ENCODE peak calls at places on chromosomes 16 and 17, in ten cellular contexts. S, X, D, M, T, Y, V, L, Z and G are unnamed samples.

GRCh38 chr17:40091691-40092397 is 8.5 kb downstream of the NR1D1 start:
- DNase-seq in M (no peak), X (no peak), Y (no peak), V (no peak), S (no peak), L (no peak), Z (no peak), D (peak; percentile 75), T (peak; percentile 56), G (peak; percentile 56)

GRCh38 chr17:80468222-80468621 is 8.2 kb downstream of the NPTX1 start:
- DNase-seq in D (no peak), M (no peak), V (no peak), Z (no peak), Y (no peak), T (no peak), L (no peak), X (no peak), S (no peak), G (no peak)

GRCh38 chr16:76370344-76370743 is 93.1 kb downstream of the CNTNAP4 start:
- DNase-seq in S (no peak), Y (no peak), D (no peak), T (no peak), M (no peak), Z (no peak), L (no peak), X (no peak), V (no peak), G (no peak)

GRCh38 chr16:59201821-59202220 is 467.7 kb upstream of the GOT2 start:
- DNase-seq in S (no peak), L (no peak), T (no peak), V (no peak), Z (no peak), X (no peak), D (no peak), Y (no peak), M (no peak), G (no peak)

GRCh38 chr16:85615014-85615851 is 2.1 kb downstream of the GSE1 start:
- DNase-seq in Y (no peak), S (no peak), V (no peak), M (peak; percentile 73), X (no peak), D (peak; percentile 87), Z (no peak), T (peak; percentile 90), L (no peak), G (peak; percentile 55)

GRCh38 chr17:36529121-36529520 is 5.5 kb downstream of the MYO19 start:
- DNase-seq in T (no peak), V (no peak), L (no peak), S (peak; percentile 91), Z (peak; percentile 58), D (no peak), X (no peak), Y (peak; percentile 63), M (no peak), G (no peak)

GRCh38 chr17:40432864-40433528 is 10.3 kb upstream of the IGFBP4 start:
- DNase-seq in V (no peak), L (no peak), D (no peak), M (no peak), T (no peak), S (no peak), Z (peak; percentile 81), X (no peak), Y (peak; percentile 73), G (peak; percentile 40)

GRCh38 chr17:52156576-52156975 is 1.9 kb downstream of the CA10 start:
- DNase-seq in Y (no peak), T (no peak), V (no peak), S (no peak), L (no peak), M (no peak), D (no peak), X (no peak), Z (no peak), G (peak; percentile 82)

GRCh38 chr17:75277664-75278071 is 6.6 kb upstream of the MIF4GD start:
- DNase-seq in Z (peak; percentile 79), Y (peak; percentile 30), S (peak; percentile 21), L (no peak), T (no peak), M (no peak), D (no peak), X (no peak), V (no peak), G (no peak)

GRCh38 chr17:41907633-41908539 is 10.9 kb downstream of the ACLY start:
- DNase-seq in T (peak; percentile 79), L (no peak), Z (peak; percentile 44), S (no peak), X (no peak), V (no peak), Y (peak; percentile 54), D (no peak), M (no peak), G (no peak)

GRCh38 chr17:31564883-31565297 is 173.4 kb downstream of the RAB11FIP4 start:
- DNase-seq in D (no peak), T (peak; percentile 33), V (no peak), Y (peak; percentile 61), Z (peak; percentile 85), L (no peak), X (no peak), S (peak; percentile 54), M (no peak), G (no peak)

GRCh38 chr17:19748807-19749193 is 702 bp upstream of the ALDH3A1 start:
- DNase-seq in T (no peak), M (no peak), Z (no peak), Y (no peak), X (no peak), S (no peak), V (no peak), D (no peak), L (no peak), G (no peak)

GRCh38 chr16:56729351-56729735 is 586 bp upstream of the NUP93 start:
- DNase-seq in V (no peak), S (no peak), Z (no peak), L (no peak), T (no peak), M (no peak), D (no peak), X (peak; percentile 10), Y (no peak), G (no peak)

GRCh38 chr16:81384006-81384405 is 60.6 kb upstream of the CMIP start:
- DNase-seq in X (no peak), D (no peak), Z (peak; percentile 53), Y (peak; percentile 71), V (no peak), M (no peak), L (no peak), S (no peak), T (no peak), G (no peak)

GRCh38 chr16:28572659-28573510 is 19.2 kb downstream of the SGF29 start:
- DNase-seq in T (no peak), Z (peak; percentile 11), S (no peak), L (no peak), Y (peak; percentile 30), V (no peak), D (peak; percentile 82), M (no peak), X (no peak), G (peak; percentile 67)

GRCh38 chr17:4480929-4481898 is 17.5 kb upstream of the SPNS2 start:
- DNase-seq in Z (no peak), V (no peak), T (no peak), X (peak; percentile 73), M (no peak), L (no peak), D (no peak), Y (no peak), S (no peak), G (no peak)

GRCh38 chr17:19369846-19370492 is 7.4 kb upstream of the B9D1 start:
- DNase-seq in M (no peak), L (no peak), V (no peak), X (no peak), D (no peak), Z (no peak), S (no peak), Y (no peak), T (no peak), G (no peak)

GRCh38 chr16:10569629-10570028 is 10.8 kb downstream of the EMP2 start:
- DNase-seq in X (no peak), V (no peak), Z (peak; percentile 72), T (no peak), S (no peak), D (no peak), M (no peak), Y (no peak), L (no peak), G (no peak)

GRCh38 chr16:89720520-89720858 is 209 bp downstream of the VPS9D1 start:
- DNase-seq in M (peak; percentile 42), D (no peak), Y (peak; percentile 28), T (peak; percentile 67), V (no peak), X (no peak), S (peak; percentile 44), Z (peak; percentile 23), L (no peak), G (no peak)

GRCh38 chr16:2194166-2194834 is 2.1 kb downstream of the CASKIN1 start:
- DNase-seq in D (no peak), M (peak; percentile 47), S (peak; percentile 76), V (no peak), T (no peak), L (no peak), X (no peak), Y (peak; percentile 23), Z (peak; percentile 39), G (no peak)

GRCh38 chr17:54900457-54901229 is at the start of gene TOM1L1:
- DNase-seq in Y (peak; percentile 55), T (peak; percentile 93), S (peak; percentile 87), V (no peak), Z (peak; percentile 67), X (no peak), L (no peak), M (peak; percentile 91), D (peak; percentile 84), G (peak; percentile 78)

GRCh38 chr16:49918257-49918656 is 62.3 kb upstream of the ZNF423 start:
- DNase-seq in L (no peak), D (no peak), Y (no peak), M (no peak), V (no peak), X (no peak), S (no peak), Z (no peak), T (no peak), G (no peak)

GRCh38 chr16:89048087-89048729 is 45.4 kb upstream of the ACSF3 start:
- DNase-seq in M (peak; percentile 21), X (no peak), L (no peak), D (peak; percentile 19), V (no peak), S (no peak), Y (no peak), Z (no peak), T (no peak), G (no peak)

GRCh38 chr16:71230122-71230845 is at the start of gene HYDIN:
- DNase-seq in S (peak; percentile 72), M (peak; percentile 75), D (peak; percentile 64), Y (peak; percentile 61), L (no peak), T (peak; percentile 91), V (peak; percentile 6), Z (peak; percentile 61), X (no peak), G (no peak)

GRCh38 chr17:62807812-62808575 is at the start of gene MARCHF10:
- DNase-seq in L (no peak), T (peak; percentile 62), V (no peak), X (peak; percentile 18), S (peak; percentile 41), Z (peak; percentile 27), D (no peak), M (peak; percentile 87), Y (no peak), G (no peak)

GRCh38 chr16:3881499-3881995 is 1.0 kb upstream of the CREBBP start:
- DNase-seq in T (peak; percentile 19), X (no peak), M (no peak), L (no peak), Y (no peak), Z (no peak), D (no peak), V (no peak), S (no peak), G (no peak)

GRCh38 chr16:59210955-59211541 is 476.9 kb upstream of the GOT2 start:
- DNase-seq in Y (peak; percentile 70), L (no peak), T (peak; percentile 5), Z (peak; percentile 97), M (no peak), D (no peak), X (no peak), S (peak; percentile 0), V (peak; percentile 89), G (no peak)

GRCh38 chr17:73482251-73482661 is 162.0 kb downstream of the SDK2 start:
- DNase-seq in M (no peak), X (peak; percentile 45), T (no peak), Z (no peak), Y (no peak), S (no peak), D (no peak), L (no peak), V (no peak), G (no peak)